ENCODE peak calls at places on chromosomes 3 and 15, in seven cellular contexts. P, H, A, I, E, X and R are unnamed samples.

GRCh38 chr15:55434989-55435825 is 26.9 kb downstream of the PIERCE2 start:
- DNase-seq in P (peak), A (peak), X (peak), I (peak), E (peak), H (no peak), R (peak)

GRCh38 chr3:136414476-136414875 is 164.3 kb downstream of the PCCB start:
- DNase-seq in P (no peak), A (no peak), E (no peak), I (no peak), X (peak), H (no peak), R (no peak)

GRCh38 chr15:87942316-87942715 is 314.2 kb downstream of the NTRK3 start:
- DNase-seq in I (no peak), E (no peak), H (no peak), A (no peak), X (no peak), P (no peak), R (no peak)

GRCh38 chr3:46675426-46675825 is 18.1 kb downstream of the ALS2CL start:
- DNase-seq in A (no peak), E (no peak), I (no peak), X (no peak), H (no peak), P (no peak), R (no peak)

GRCh38 chr3:157335677-157336076 is 101.0 kb upstream of the PTX3 start:
- DNase-seq in I (no peak), P (peak), H (peak), X (peak), E (peak), A (peak), R (peak)

GRCh38 chr3:17233398-17233800 is 348.6 kb downstream of the PLCL2 start:
- DNase-seq in X (peak), I (peak), H (no peak), P (no peak), E (peak), A (peak), R (peak)

GRCh38 chr15:92949604-92950249 is 49.6 kb downstream of the CHD2 start:
- DNase-seq in H (peak), A (no peak), I (no peak), E (peak), X (no peak), P (no peak), R (no peak)

GRCh38 chr3:196175116-196175625 is 36.0 kb downstream of the ZDHHC19 start:
- DNase-seq in A (no peak), X (no peak), E (no peak), I (no peak), P (no peak), H (no peak), R (no peak)

GRCh38 chr15:80584973-80585372 is 110.1 kb upstream of the ABHD17C start:
- DNase-seq in X (no peak), P (no peak), I (no peak), A (no peak), E (no peak), H (no peak), R (no peak)

GRCh38 chr3:191369081-191370010 is 39.0 kb upstream of the UTS2B start:
- DNase-seq in I (no peak), P (no peak), H (no peak), A (no peak), X (peak), E (peak), R (peak)

GRCh38 chr15:51444807-51445206 is 103.4 kb downstream of the GLDN start:
- DNase-seq in X (no peak), A (no peak), P (no peak), E (no peak), H (no peak), I (no peak), R (no peak)

GRCh38 chr3:38000965-38001455 is 10.4 kb downstream of the VILL start:
- DNase-seq in X (no peak), A (no peak), P (no peak), H (no peak), I (no peak), E (no peak), R (no peak)

GRCh38 chr3:111303760-111304159 is 232.1 kb downstream of the NECTIN3 start:
- DNase-seq in I (no peak), E (no peak), A (no peak), P (no peak), H (no peak), X (peak), R (peak)

GRCh38 chr15:95215016-95215415 is 983.7 kb downstream of the MCTP2 start:
- DNase-seq in I (no peak), A (no peak), P (no peak), H (no peak), E (no peak), X (no peak), R (no peak)

GRCh38 chr3:64184621-64185020 is 40.6 kb downstream of the PRICKLE2 start:
- DNase-seq in E (no peak), H (no peak), A (no peak), I (no peak), P (no peak), X (peak), R (peak)

GRCh38 chr3:171454026-171454425 is 6.2 kb downstream of the TNIK start:
- DNase-seq in A (no peak), I (no peak), X (no peak), H (no peak), P (no peak), E (no peak), R (no peak)

GRCh38 chr15:89017370-89018066 is 70.7 kb upstream of the ABHD2 start:
- DNase-seq in A (peak), H (peak), I (peak), X (peak), E (peak), P (peak), R (peak)

GRCh38 chr15:67116742-67117141 is 51.3 kb downstream of the SMAD3 start:
- DNase-seq in X (no peak), P (no peak), I (no peak), H (no peak), E (no peak), A (no peak), R (no peak)

GRCh38 chr3:45972534-45973402 is 22.9 kb downstream of the FYCO1 start:
- DNase-seq in P (no peak), X (peak), A (no peak), E (no peak), H (no peak), I (no peak), R (peak)

GRCh38 chr3:11434017-11434526 is 161.9 kb downstream of the ATG7 start:
- DNase-seq in E (no peak), P (no peak), I (no peak), H (no peak), X (peak), A (no peak), R (peak)

GRCh38 chr3:147702499-147702898 is 293.3 kb downstream of the ZIC1 start:
- DNase-seq in X (no peak), I (no peak), H (no peak), A (no peak), P (no peak), E (no peak), R (peak)

GRCh38 chr3:157128771-157129671 is 30.9 kb downstream of the CCNL1 start:
- DNase-seq in E (peak), H (no peak), X (peak), P (no peak), I (peak), A (no peak), R (no peak)

GRCh38 chr15:57505949-57506391 is 85.7 kb upstream of the MYZAP start:
- DNase-seq in I (no peak), X (peak), E (peak), P (no peak), A (no peak), H (no peak), R (peak)

GRCh38 chr3:163773136-163773535 is 1305.2 kb downstream of the SI start:
- DNase-seq in X (no peak), I (peak), A (no peak), E (no peak), P (no peak), H (no peak), R (no peak)

GRCh38 chr3:196207159-196207832 is 3.9 kb downstream of the ZDHHC19 start:
- DNase-seq in P (no peak), A (no peak), X (no peak), H (no peak), E (peak), I (no peak), R (no peak)

GRCh38 chr3:150251187-150251592 is 156.9 kb upstream of the TSC22D2 start:
- DNase-seq in E (peak), P (no peak), X (peak), A (no peak), I (no peak), H (no peak), R (no peak)

GRCh38 chr3:188179006-188179966 is 25.3 kb downstream of the LPP start:
- DNase-seq in X (peak), E (peak), H (no peak), A (no peak), P (no peak), I (no peak), R (peak)

GRCh38 chr3:9949115-9949514 is 3.1 kb downstream of the PRRT3 start:
- DNase-seq in P (no peak), A (no peak), E (no peak), X (no peak), I (no peak), H (peak), R (no peak)

GRCh38 chr3:168002786-168003368 is 92.8 kb downstream of the GOLIM4 start:
- DNase-seq in A (no peak), I (no peak), P (no peak), H (no peak), E (no peak), X (peak), R (peak)

GRCh38 chr3:111885578-111885977 is 26.5 kb downstream of the PHLDB2 start:
- DNase-seq in H (no peak), X (no peak), I (no peak), P (no peak), A (no peak), E (no peak), R (no peak)

GRCh38 chr3:160956785-160957184 is 148.4 kb downstream of the B3GALNT1 start:
- DNase-seq in A (no peak), P (no peak), X (peak), E (peak), H (no peak), I (no peak), R (peak)

GRCh38 chr3:197737319-197737649 is 580 bp upstream of the RUBCN start:
- DNase-seq in H (no peak), I (no peak), P (no peak), A (no peak), X (no peak), E (no peak), R (no peak)

GRCh38 chr3:197737749-197738462 is 1.2 kb upstream of the RUBCN start:
- DNase-seq in X (no peak), A (no peak), E (no peak), P (no peak), H (no peak), I (no peak), R (no peak)

GRCh38 chr3:197734667-197735318 is 1.9 kb downstream of the RUBCN start:
- DNase-seq in I (no peak), A (no peak), P (no peak), X (no peak), H (no peak), E (no peak), R (no peak)

GRCh38 chr3:197736491-197737318 is at the start of gene RUBCN:
- DNase-seq in A (peak), X (peak), I (peak), H (peak), E (peak), P (peak), R (peak)

GRCh38 chr3:197736010-197736490 is 654 bp downstream of the RUBCN start:
- DNase-seq in E (peak), H (peak), X (peak), P (no peak), A (no peak), I (no peak), R (no peak)
- H3K27ac ChIP-seq in E (no peak), H (no peak), X (peak), P (no peak), A (no peak), I (peak), R (peak)

GRCh38 chr3:185332026-185332735 is 30.8 kb upstream of the MAP3K13 start:
- DNase-seq in E (no peak), X (peak), I (no peak), P (no peak), A (no peak), H (no peak), R (peak)
- H3K4me2 ChIP-seq in E (no peak), X (no peak), I (no peak), P (no peak), A (no peak), H (no peak), R (no peak)

GRCh38 chr3:4067893-4068292 is 235.3 kb upstream of the SETMAR start:
- DNase-seq in A (no peak), I (no peak), X (no peak), P (no peak), E (no peak), H (no peak), R (no peak)

GRCh38 chr3:4069796-4070195 is 233.4 kb upstream of the SETMAR start:
- DNase-seq in E (no peak), I (no peak), P (no peak), X (no peak), A (no peak), H (no peak), R (no peak)

GRCh38 chr3:4071481-4072184 is 231.5 kb upstream of the SETMAR start:
- DNase-seq in X (no peak), I (no peak), E (peak), A (peak), P (peak), H (peak), R (no peak)
- H2AFZ ChIP-seq in X (no peak), I (no peak), E (peak), A (peak), P (peak), H (peak), R (no peak)

DNA sequence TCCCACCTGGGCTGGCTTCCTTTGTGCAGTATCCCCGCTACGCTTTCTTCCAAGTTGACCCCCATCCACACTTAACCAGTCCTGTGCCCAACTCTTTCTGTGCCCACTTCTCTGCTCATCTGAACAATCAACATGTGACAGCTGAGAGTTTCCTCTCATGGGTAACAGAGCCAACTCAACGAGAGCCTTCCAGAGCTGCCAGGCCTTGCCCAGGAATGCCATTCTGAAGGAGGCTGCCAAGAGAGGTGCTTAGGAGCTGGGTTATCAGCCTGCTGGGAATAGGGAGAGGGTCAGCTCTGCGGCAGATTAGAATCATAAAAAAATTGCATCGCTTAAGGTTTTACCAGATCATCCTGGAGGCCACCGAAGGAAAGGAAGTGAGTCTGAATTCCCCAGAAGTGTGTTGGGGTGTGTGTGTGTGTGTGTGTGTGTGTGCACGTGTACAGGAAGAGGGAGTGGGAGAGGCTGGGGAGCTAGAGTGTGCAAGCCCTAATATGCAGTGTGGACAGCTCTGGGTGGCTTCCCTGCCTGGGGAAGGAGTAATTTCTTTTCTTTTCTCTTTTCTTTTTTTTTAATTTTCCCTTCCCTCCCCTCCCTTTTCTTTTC is 66.7 kb downstream of the ITGA11 start:
- DNase-seq in P (no peak), H (no peak), E (no peak), X (no peak), I (no peak), A (no peak), R (no peak)
- H3K27ac ChIP-seq in P (no peak), H (no peak), E (no peak), X (no peak), I (no peak), A (no peak), R (no peak)